ENCODE peak calls at places on chromosomes 11 and 22, in ten cellular contexts. T is stomach; J is hepatocyte; N is IMR-90; S is uterus; L is tibial nerve; Z is cardiac muscle cell; F is endodermal cell; Q is iPS DF 6.9; C is CD8-positive, alpha-beta T cell. R is an unnamed sample.

GRCh38 chr11:130474637-130475400 is 26.4 kb downstream of the ADAMTS15 start:
- DNase-seq in T (no peak), J (no peak), N (no peak), S (no peak), L (no peak), Z (no peak), F (no peak), Q (no peak), C (no peak), R (peak; percentile 54)

GRCh38 chr11:36622431-36623136 is 24.5 kb upstream of the RAG2 start:
- DNase-seq in T (no peak), J (peak; percentile 40), N (peak; percentile 36), S (no peak), L (no peak), Z (peak; percentile 21), F (no peak), Q (no peak), C (no peak), R (no peak)

GRCh38 chr22:47322854-47323253 is 560.4 kb downstream of the TBC1D22A start:
- DNase-seq in T (no peak), J (no peak), N (no peak), S (no peak), L (no peak), Z (no peak), F (no peak), Q (no peak), C (no peak), R (peak; percentile 47)

GRCh38 chr11:128658499-128658898 is 35.4 kb upstream of the FLI1 start:
- DNase-seq in T (no peak), J (no peak), N (no peak), S (no peak), L (no peak), Z (no peak), F (no peak), Q (no peak), C (no peak), R (no peak)

GRCh38 chr22:45612940-45613339 is 58.7 kb upstream of the ATXN10 start:
- DNase-seq in T (no peak), J (no peak), N (no peak), S (no peak), L (no peak), Z (no peak), F (peak; percentile 64), Q (no peak), C (no peak), R (no peak)

GRCh38 chr11:118046051-118046963 is 30.6 kb upstream of the TMPRSS4 start:
- DNase-seq in T (no peak), J (no peak), N (no peak), S (no peak), L (no peak), Z (no peak), F (no peak), Q (no peak), C (peak; percentile 70), R (no peak)

GRCh38 chr22:48558606-48559402 is 1268.9 kb downstream of the BRD1 start:
- DNase-seq in T (no peak), J (no peak), N (no peak), S (no peak), L (no peak), Z (no peak), F (no peak), Q (no peak), C (no peak), R (no peak)

GRCh38 chr22:50270302-50271010 is at the start of gene MAPK11:
- DNase-seq in T (peak; percentile 75), J (peak; percentile 87), N (peak; percentile 61), S (peak; percentile 71), L (peak; percentile 46), Z (peak; percentile 92), F (peak; percentile 94), Q (no peak), C (peak; percentile 75), R (peak; percentile 73)

DNA sequence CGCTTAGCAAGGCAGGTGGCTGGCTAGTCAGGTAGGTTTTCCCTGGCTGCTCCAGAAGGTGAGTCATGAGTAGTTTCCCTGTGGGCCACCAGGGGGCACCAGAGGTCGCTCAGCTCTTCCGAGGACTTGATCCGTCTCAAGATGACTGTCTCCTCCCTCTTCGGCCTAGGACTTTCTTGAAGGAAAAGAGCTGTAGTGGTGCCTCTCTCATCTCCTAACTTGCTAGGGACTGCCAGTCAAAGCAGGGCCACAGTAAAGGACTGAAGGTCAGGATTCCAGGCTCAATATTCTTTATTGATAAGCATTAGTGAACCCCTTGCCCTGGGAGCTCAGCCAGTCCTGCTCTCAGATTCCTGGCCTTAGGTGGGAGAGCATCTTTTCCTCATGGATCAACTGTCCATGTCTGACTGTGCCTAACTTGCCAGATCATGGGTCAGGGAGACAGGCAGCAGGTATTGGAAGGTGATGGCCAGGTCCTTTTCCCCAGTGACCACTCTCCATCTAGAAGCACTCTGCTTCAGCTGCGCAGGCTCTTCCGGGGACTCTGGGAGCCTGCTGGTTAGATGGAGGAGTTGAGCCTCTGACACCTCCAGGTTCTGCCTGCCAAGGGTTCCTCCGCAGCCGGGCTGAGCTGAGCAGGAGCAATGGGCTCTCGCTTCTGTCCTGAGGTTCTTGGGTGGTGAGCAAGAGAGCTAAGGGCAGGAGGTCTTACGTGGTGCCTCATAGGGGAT is 1.9 kb downstream of the POLD4 start:
- DNase-seq in T (peak; percentile 75), J (peak; percentile 90), N (peak; percentile 80), S (peak; percentile 68), L (no peak), Z (peak; percentile 70), F (peak; percentile 86), Q (no peak), C (peak; percentile 68), R (no peak)
- H3K4me1 ChIP-seq in T (peaks cover 77% of the 10 kb centered on the region), J (peaks cover 49% of the 10 kb centered on the region), N (peaks cover 28% of the 10 kb centered on the region), S (peaks cover 29% of the 10 kb centered on the region), L (peaks cover 63% of the 10 kb centered on the region), Z (peaks cover 10% of the 10 kb centered on the region), F (peaks cover 30% of the 10 kb centered on the region), Q (peaks cover 4% of the 10 kb centered on the region), C (peaks cover 39% of the 10 kb centered on the region), R (no peaks in the 10 kb centered on the region)

DNA sequence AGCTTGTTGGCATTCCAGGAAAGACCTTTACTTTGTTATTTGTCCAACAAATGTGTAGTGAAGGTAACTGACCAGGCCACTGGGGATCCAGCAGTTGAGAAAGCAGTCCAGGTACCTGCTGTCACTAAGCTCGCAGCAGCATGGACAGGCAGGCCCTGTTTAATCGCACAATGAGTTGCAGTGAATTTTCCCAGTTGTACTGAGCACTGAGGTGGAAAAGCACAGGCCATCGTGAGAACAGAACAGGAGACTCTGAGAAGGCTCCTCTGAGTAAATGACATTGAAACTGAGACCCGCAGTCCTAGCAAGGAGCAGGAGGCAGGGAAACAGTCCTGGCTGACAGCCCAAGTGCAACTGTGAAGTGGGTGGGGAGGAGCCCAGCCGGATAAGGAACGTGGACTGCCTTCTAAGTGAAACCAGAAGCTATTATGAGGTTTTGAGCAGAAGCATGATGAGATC is 39.8 kb upstream of the CDON start:
- DNase-seq in T (peak; percentile 78), J (peak; percentile 58), N (peak; percentile 31), S (peak; percentile 70), L (no peak), Z (peak; percentile 79), F (peak; percentile 46), Q (no peak), C (no peak), R (no peak)
- H3K4me1 ChIP-seq in T (peaks cover 20% of the 10 kb centered on the region), J (peaks cover 20% of the 10 kb centered on the region), N (no peaks in the 10 kb centered on the region), S (no peaks in the 10 kb centered on the region), L (peaks cover 14% of the 10 kb centered on the region), Z (peaks cover 36% of the 10 kb centered on the region), F (peaks cover 2% of the 10 kb centered on the region), Q (peaks cover 10% of the 10 kb centered on the region), C (no peaks in the 10 kb centered on the region), R (no peaks in the 10 kb centered on the region)

DNA sequence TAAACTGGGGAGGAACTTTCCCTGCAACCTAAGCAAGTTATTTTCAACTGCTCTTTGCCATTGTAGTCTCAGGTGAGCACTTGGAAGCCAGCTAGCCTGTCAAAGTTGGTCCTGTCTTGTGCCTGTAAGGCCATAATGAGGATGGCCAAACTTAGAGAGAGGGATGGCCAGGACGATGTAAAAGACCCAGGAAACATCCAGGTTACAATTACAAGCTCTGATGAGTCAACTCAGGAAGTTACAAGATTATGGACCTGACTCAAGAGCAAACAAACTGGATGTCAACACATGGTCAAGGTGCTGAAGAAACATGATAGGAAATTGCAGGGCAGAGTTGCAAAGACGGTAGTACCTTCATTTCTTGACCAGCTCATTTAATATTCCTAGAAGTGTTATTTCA is 1.6 kb downstream of the GTPBP1 start:
- DNase-seq in T (no peak), J (peak; percentile 56), N (peak; percentile 73), S (no peak), L (no peak), Z (no peak), F (no peak), Q (no peak), C (no peak), R (no peak)
- H3K4me1 ChIP-seq in T (peaks cover 43% of the 10 kb centered on the region), J (peaks cover 18% of the 10 kb centered on the region), N (peaks cover 4% of the 10 kb centered on the region), S (no peaks in the 10 kb centered on the region), L (peaks cover 37% of the 10 kb centered on the region), Z (peaks cover 24% of the 10 kb centered on the region), F (peaks cover 4% of the 10 kb centered on the region), Q (no peaks in the 10 kb centered on the region), C (peaks cover 41% of the 10 kb centered on the region), R (peaks cover 43% of the 10 kb centered on the region)

DNA sequence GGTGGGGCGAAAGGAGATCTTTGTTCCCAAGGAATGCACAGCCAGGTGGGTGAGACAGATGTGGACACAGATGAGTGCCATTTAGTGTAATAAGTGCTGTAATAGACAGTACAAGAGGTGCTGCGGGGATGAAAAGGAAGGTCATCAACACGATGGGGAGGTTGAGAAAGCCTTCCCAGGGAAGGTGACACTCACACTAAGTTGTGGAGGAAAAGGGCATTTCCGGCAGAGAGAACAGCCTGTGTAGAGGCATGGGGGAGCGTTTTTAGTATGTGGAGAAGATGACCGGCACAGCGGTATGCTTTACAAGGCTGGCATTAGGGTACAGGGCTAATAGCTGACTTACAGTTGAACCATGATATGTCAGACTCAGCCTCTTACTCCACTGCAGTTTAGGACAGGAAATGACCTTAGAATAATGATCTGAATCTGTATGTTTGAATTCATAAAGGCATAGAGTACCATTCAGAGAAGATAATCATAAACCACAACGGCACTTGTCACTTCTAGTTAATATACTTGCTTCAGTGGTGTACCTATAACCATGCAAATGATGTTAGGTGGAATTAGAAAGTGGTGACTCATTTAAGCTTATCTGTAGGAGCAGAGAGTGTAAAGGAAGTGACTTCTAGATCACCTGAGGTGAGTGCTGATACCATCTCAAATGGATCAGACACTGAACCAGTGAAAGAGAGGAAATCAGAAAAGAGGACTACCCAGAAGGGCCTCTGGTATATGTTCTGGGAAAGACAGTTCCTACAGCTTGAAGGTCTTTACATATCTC is 60.6 kb downstream of the FAM83F start:
- DNase-seq in T (no peak), J (no peak), N (no peak), S (no peak), L (no peak), Z (no peak), F (no peak), Q (no peak), C (no peak), R (no peak)
- H3K4me1 ChIP-seq in T (peaks cover 73% of the 10 kb centered on the region), J (no peaks in the 10 kb centered on the region), N (no peaks in the 10 kb centered on the region), S (no peaks in the 10 kb centered on the region), L (peaks cover 69% of the 10 kb centered on the region), Z (peaks cover 17% of the 10 kb centered on the region), F (peaks cover 7% of the 10 kb centered on the region), Q (peaks cover 4% of the 10 kb centered on the region), C (peaks cover 83% of the 10 kb centered on the region), R (peaks cover 36% of the 10 kb centered on the region)

R was measured in right atrium auricular region.